ENCODE peak calls at places on chromosomes 2 and 18, in four cellular contexts. G, Q, D and C are unnamed samples.

GRCh38 chr2:239574434-239575156 is 173.8 kb upstream of the HDAC4 start:
- DNase-seq in D (no peak), G (no peak), Q (no peak), C (no peak)

GRCh38 chr2:238974510-238975166 is 126.8 kb downstream of the TWIST2 start:
- DNase-seq in G (peak), D (peak), Q (no peak), C (no peak)

GRCh38 chr2:39059366-39059952 is 61.4 kb downstream of the SOS1 start:
- DNase-seq in D (peak), Q (no peak), G (peak), C (no peak)

GRCh38 chr2:62774555-62775366 is 69.2 kb downstream of the EHBP1 start:
- DNase-seq in Q (no peak), G (peak), D (no peak), C (no peak)

GRCh38 chr2:74026674-74027294 is 42.1 kb downstream of the TET3 start:
- DNase-seq in D (no peak), G (no peak), Q (no peak), C (no peak)

GRCh38 chr2:40317047-40317446 is 134.8 kb downstream of the SLC8A1 start:
- DNase-seq in G (peak), Q (no peak), D (no peak), C (no peak)

GRCh38 chr2:109648041-109648527 is 33.9 kb downstream of the SOWAHC start:
- DNase-seq in D (no peak), Q (no peak), G (no peak), C (no peak)

GRCh38 chr2:217976301-217976700 is 26.5 kb downstream of the TNS1 start:
- DNase-seq in G (no peak), Q (no peak), D (no peak), C (no peak)

GRCh38 chr18:61581578-61582204 is 248.5 kb downstream of the CDH20 start:
- DNase-seq in Q (peak), G (peak), D (no peak), C (peak)

GRCh38 chr2:15298769-15299168 is 262.4 kb downstream of the NBAS start:
- DNase-seq in Q (no peak), G (peak), D (peak), C (no peak)

GRCh38 chr2:207184348-207184747 is 18.6 kb upstream of the KLF7 start:
- DNase-seq in D (no peak), Q (no peak), G (peak), C (no peak)

GRCh38 chr18:13661051-13661778 is 65.1 kb downstream of the FAM210A start:
- DNase-seq in D (no peak), Q (no peak), G (no peak), C (no peak)

GRCh38 chr2:188969236-188970032 is 4.7 kb upstream of the COL3A1 start:
- DNase-seq in Q (no peak), G (peak), D (no peak), C (no peak)

GRCh38 chr2:233051241-233052149 is 8.6 kb upstream of the INPP5D start:
- DNase-seq in Q (no peak), D (no peak), G (peak), C (no peak)

GRCh38 chr2:1162768-1163584 is 212.3 kb downstream of the SNTG2 start:
- DNase-seq in Q (peak), G (no peak), D (no peak), C (no peak)

GRCh38 chr2:217653240-217653639 is 349.6 kb downstream of the TNS1 start:
- DNase-seq in D (peak), Q (no peak), G (peak), C (no peak)

GRCh38 chr18:79374408-79375171 is 21.1 kb upstream of the NFATC1 start:
- DNase-seq in Q (no peak), G (no peak), D (no peak), C (no peak)

GRCh38 chr2:122031544-122032263 is 276.3 kb downstream of the TSN start:
- DNase-seq in Q (no peak), D (no peak), G (peak), C (no peak)

GRCh38 chr2:99974275-99974674 is 168.1 kb downstream of the AFF3 start:
- DNase-seq in G (peak), Q (no peak), D (no peak), C (no peak)

GRCh38 chr2:41854227-41854626 is 193.6 kb upstream of the PKDCC start:
- DNase-seq in D (no peak), G (peak), Q (no peak), C (no peak)

GRCh38 chr2:60855989-60856669 is 25.2 kb upstream of the REL start:
- DNase-seq in D (no peak), G (no peak), Q (no peak), C (no peak)

GRCh38 chr2:189982777-189983394 is 79.6 kb downstream of the MSTN start:
- DNase-seq in D (no peak), G (no peak), Q (no peak), C (no peak)

GRCh38 chr18:45658756-45659155 is 43.5 kb downstream of the SLC14A2 start:
- DNase-seq in G (peak), D (no peak), Q (no peak), C (no peak)

GRCh38 chr2:147027451-147027850 is 817.4 kb upstream of the ACVR2A start:
- DNase-seq in Q (no peak), D (no peak), G (no peak), C (no peak)

GRCh38 chr2:55948176-55948921 is 24.8 kb upstream of the EFEMP1 start:
- DNase-seq in D (no peak), G (peak), Q (no peak), C (no peak)

GRCh38 chr2:17199741-17200140 is 318.5 kb downstream of the RAD51AP2 start:
- DNase-seq in G (no peak), D (no peak), Q (no peak), C (no peak)

DNA sequence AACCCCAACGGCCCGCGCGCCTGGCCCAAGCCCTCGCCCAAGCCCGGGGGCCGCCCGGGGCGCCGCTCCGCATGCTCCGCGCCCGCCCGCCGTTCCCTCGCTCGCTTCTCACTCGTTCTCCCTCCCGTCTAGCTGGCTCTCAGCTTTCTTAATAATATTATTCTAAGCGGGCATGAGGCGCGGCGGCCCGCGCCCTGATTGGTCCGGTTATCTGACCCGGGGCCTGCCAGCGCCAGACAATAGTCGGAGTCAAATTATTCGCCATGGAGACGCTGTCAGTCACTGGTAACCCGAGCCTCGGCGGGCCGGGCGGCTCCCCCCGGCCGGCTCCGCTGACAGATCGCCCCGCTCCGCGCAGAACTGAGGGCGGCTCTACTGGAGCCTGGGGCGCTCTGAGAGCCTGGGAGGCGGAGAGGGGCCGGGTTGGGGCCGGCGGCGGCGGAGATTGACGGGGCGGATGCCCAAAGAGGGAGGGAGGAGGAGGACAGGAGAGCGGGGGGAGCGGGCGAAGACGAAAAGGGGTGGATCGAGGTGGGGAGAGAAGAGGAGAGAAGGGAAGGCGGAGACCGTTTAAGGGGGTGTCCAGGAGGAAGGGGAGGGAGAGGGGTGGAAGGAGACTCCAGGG is at the start of gene SIX2:
- DNase-seq in D (peak), G (peak), Q (no peak), C (no peak)
- H3K4me3 ChIP-seq in D (peak), G (peak), Q (peak), C (peak)

GRCh38 chr18:3448845-3449701 is 899 bp upstream of the TGIF1 start:
- DNase-seq in D (no peak), Q (peak), G (peak), C (peak)
- H3K27ac ChIP-seq in D (peak), Q (peak), G (peak), C (peak)

GRCh38 chr2:85756822-85757435 is 3.1 kb downstream of the ATOH8 start:
- DNase-seq in G (no peak), Q (no peak), D (no peak), C (no peak)
- H3K4me3 ChIP-seq in G (no peak), Q (no peak), D (no peak), C (no peak)

DNA sequence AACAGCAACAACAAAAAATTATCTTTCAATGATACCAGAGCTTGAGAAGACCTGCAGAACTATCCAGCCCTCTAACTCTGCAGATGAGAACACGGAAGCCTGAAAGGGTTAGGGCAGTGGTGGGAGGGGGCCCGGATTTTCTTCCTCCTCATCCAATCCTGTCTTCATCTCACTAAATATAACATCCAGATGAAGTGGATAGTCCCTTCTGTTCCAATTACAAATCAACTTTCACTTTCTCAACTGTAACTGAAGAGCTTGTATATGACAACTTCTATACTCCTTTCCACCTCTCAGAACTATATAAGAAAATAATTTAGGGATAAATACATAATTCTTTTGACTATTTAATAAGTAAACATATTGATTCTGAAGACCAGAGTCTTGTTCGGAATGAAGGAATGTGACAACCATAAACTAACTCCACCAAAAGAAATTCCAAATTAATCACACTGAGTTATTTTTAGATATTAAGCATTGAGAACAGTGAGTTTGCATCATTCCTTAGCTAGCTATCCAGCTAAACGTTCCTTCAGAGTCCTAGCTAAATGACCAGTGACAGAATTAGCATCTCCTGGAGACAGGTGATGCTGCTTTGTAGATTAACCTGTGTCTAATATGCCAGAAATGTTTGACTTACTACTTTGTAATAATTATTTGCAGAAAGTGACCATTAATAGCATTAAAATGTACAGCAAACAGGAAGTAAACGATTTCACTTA is 32.7 kb downstream of the SFT2D3 start:
- DNase-seq in D (no peak), G (peak), Q (no peak), C (no peak)
- H3K27ac ChIP-seq in D (no peak), G (peak), Q (no peak), C (no peak)

DNA sequence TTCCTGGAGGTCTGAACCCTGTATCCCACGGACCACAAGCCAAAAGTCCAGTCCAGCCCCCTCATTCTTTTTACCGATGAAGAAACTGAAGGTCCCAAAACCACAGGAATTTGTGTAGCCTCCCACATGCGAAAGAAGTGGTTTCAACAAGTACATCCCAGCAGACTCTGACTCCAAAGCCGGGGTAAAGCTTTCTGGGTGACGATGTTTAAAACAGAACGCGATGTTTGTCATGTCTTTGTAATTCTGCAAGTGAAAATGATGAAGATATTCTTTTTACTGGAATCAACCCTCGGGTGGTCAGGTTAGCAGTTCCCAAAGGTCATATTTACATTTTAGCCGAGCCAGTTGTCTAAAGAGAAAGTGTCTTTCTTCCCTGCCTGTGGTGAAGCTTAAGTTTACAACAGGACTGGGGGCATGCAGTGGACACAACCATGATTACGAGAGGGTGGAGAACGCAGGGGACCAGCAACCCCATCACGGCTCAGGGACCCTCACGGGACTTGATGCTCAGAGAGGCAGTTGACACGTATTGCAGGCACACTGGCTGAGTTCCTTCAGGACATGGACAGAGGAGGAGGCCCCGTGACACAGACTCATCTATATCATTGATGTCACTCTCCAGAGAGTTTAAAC is 17.8 kb upstream of the TMEM131 start:
- DNase-seq in D (peak), Q (no peak), G (peak), C (no peak)
- H3K4me3 ChIP-seq in D (peak), Q (no peak), G (peak), C (no peak)

GRCh38 chr18:9707381-9708056 is 582 bp upstream of the RAB31 start:
- DNase-seq in D (no peak), Q (no peak), G (peak), C (no peak)
- H3K27ac ChIP-seq in D (peak), Q (no peak), G (peak), C (no peak)

DNA sequence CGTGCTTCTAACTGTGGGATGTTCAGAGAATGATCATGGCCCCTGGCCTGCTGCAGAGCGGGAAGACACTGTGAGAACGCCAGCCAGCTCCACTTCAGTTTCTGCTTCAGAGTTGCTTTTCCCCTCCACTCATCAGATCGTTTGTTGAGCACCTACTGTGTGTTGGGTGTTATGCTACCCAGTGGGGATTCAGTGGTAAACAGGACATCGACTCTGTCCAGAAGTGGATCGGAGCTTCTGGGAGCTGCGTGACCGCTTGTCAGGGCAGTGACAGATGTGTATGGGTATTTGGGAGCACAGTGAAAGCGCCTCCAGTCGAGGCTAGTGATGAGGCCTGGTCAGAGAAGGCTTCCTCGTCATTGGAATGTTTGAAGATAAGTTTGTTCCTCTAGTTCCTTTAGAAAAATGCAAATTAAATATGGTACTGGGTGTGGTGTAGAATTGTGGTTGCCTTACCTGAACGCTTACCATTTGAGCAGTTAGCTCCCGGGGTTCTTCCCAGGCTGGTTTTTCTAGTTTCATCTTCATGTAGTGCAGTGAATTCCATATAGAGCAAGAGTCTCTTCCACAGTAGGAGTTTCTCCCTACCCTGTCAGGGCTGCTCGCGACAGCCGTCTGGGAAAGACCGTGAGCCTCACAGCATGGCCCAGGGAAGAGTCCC is 2.8 kb downstream of the RAB12 start:
- DNase-seq in Q (no peak), D (no peak), G (no peak), C (no peak)
- H3K4me3 ChIP-seq in Q (no peak), D (no peak), G (no peak), C (no peak)

GRCh38 chr18:10353791-10354190 is 100.6 kb upstream of the APCDD1 start:
- DNase-seq in G (peak), D (peak), Q (no peak), C (no peak)
- H3K27ac ChIP-seq in G (peak), D (peak), Q (no peak), C (no peak)

DNA sequence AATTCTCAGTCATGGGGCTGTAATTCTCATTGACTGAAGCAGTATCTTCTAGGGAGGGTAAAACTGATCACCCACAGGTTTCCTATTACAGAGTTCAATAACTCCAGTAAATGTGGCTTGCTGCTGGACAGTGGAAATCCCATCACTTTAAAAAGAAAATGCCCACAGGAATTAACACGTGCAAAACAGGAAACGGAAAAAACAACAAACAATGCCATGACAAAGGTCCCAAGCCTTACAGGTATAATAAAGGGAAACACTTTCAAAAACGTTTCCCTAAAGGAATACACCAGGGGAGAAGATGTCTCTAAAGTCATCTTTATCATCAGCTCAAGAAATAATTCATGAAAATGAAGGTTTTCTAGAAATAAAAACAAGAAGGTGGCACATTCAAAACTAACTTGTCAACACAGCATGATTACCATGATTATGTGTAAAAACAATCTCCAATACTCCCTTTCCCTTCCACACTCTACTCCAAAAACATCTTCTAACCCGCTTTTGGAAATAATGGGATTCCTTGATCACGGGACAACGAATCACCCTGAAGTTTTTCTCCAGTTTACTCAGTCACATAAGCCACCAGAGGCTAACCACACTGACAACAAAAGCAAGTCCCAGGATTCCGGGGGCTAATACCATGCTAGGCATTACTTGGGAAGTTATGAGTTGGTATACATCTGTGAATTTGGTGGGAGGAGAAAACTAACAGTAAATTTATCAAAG is 167.9 kb downstream of the TCF4 start:
- DNase-seq in G (no peak), D (no peak), Q (no peak), C (no peak)
- H3K4me3 ChIP-seq in G (peak), D (peak), Q (no peak), C (no peak)

GRCh38 chr2:223599646-223600009 is 2.5 kb downstream of the SCG2 start:
- DNase-seq in D (no peak), G (no peak), Q (no peak), C (no peak)
- H3K27ac ChIP-seq in D (no peak), G (peak), Q (no peak), C (no peak)